ENCODE peak calls at places on chromosomes 4 and X, in six cellular contexts. W, Q, G, C, L and V are unnamed samples.

GRCh38 chr4:140116442-140117104 is 37.4 kb downstream of the MAML3 start:
- DNase-seq in L (no peak), C (peak; percentile 41), W (no peak), Q (no peak), G (no peak), V (no peak)

GRCh38 chr4:153426207-153426886 is 39.8 kb upstream of the TMEM131L start:
- DNase-seq in W (no peak), G (no peak), L (no peak), Q (no peak), C (no peak), V (no peak)

GRCh38 chrX:7552758-7553157 is 290.2 kb upstream of the VCX start:
- DNase-seq in G (no peak), L (no peak), C (no peak), Q (no peak), W (no peak), V (no peak)

GRCh38 chr4:94582517-94582916 is 130.8 kb downstream of the PDLIM5 start:
- DNase-seq in L (no peak), Q (no peak), C (no peak), G (no peak), W (no peak), V (no peak)

GRCh38 chr4:142840516-142841123 is 5.5 kb downstream of the INPP4B start:
- DNase-seq in Q (no peak), G (no peak), L (no peak), C (peak; percentile 21), W (peak; percentile 3), V (no peak)

GRCh38 chrX:151919610-151920009 is 6.9 kb downstream of the MAGEA4 start:
- DNase-seq in G (no peak), Q (no peak), W (no peak), L (no peak), C (no peak), V (no peak)

GRCh38 chrX:4994855-4995254 is 1233.8 kb downstream of the NLGN4X start:
- DNase-seq in C (no peak), G (no peak), W (no peak), Q (no peak), L (no peak), V (no peak)

GRCh38 chr4:40723728-40724127 is 26.0 kb upstream of the NSUN7 start:
- DNase-seq in Q (no peak), C (no peak), G (no peak), W (no peak), L (no peak), V (no peak)

GRCh38 chr4:82718067-82718935 is 80.3 kb downstream of the SCD5 start:
- DNase-seq in L (no peak), Q (no peak), G (no peak), W (peak; percentile 9), C (no peak), V (no peak)

GRCh38 chrX:116239944-116240391 is 69.4 kb downstream of the AGTR2 start:
- DNase-seq in C (no peak), L (no peak), Q (no peak), G (no peak), W (no peak), V (no peak)

GRCh38 chr4:39814403-39815185 is 116.7 kb downstream of the UBE2K start:
- DNase-seq in W (peak; percentile 43), C (peak; percentile 24), L (no peak), G (no peak), Q (peak; percentile 28), V (no peak)

GRCh38 chrX:134480061-134480460 is 20.1 kb downstream of the HPRT1 start:
- DNase-seq in G (no peak), W (no peak), C (no peak), Q (no peak), L (no peak), V (no peak)

GRCh38 chrX:68717663-68718442 is 70.4 kb downstream of the STARD8 start:
- DNase-seq in W (no peak), C (no peak), L (no peak), G (no peak), Q (no peak), V (no peak)

GRCh38 chr4:118774321-118774720 is 61.6 kb downstream of the SEC24D start:
- DNase-seq in W (no peak), C (no peak), Q (no peak), G (no peak), L (no peak), V (no peak)

GRCh38 chr4:174423257-174423944 is 98.9 kb downstream of the HPGD start:
- DNase-seq in G (no peak), C (no peak), Q (peak; percentile 54), L (no peak), W (no peak), V (peak; percentile 75)

GRCh38 chr4:177308842-177309524 is 691 bp upstream of the NEIL3 start:
- DNase-seq in W (no peak), Q (no peak), G (no peak), C (no peak), L (no peak), V (no peak)

GRCh38 chr4:20251061-20251795 is 477 bp upstream of the SLIT2 start:
- DNase-seq in G (no peak), Q (no peak), L (no peak), C (no peak), W (no peak), V (peak; percentile 7)

GRCh38 chr4:98314791-98315565 is 53.8 kb downstream of the RAP1GDS1 start:
- DNase-seq in Q (no peak), C (no peak), G (no peak), L (no peak), W (no peak), V (no peak)

GRCh38 chrX:141405486-141405877 is 163.2 kb upstream of the SPANXC start:
- DNase-seq in G (no peak), C (no peak), W (no peak), L (no peak), Q (peak; percentile 70), V (no peak)

GRCh38 chr4:173243321-173243720 is 74.7 kb downstream of the GALNT7 start:
- DNase-seq in Q (peak; percentile 9), G (no peak), L (no peak), C (no peak), W (no peak), V (no peak)

DNA sequence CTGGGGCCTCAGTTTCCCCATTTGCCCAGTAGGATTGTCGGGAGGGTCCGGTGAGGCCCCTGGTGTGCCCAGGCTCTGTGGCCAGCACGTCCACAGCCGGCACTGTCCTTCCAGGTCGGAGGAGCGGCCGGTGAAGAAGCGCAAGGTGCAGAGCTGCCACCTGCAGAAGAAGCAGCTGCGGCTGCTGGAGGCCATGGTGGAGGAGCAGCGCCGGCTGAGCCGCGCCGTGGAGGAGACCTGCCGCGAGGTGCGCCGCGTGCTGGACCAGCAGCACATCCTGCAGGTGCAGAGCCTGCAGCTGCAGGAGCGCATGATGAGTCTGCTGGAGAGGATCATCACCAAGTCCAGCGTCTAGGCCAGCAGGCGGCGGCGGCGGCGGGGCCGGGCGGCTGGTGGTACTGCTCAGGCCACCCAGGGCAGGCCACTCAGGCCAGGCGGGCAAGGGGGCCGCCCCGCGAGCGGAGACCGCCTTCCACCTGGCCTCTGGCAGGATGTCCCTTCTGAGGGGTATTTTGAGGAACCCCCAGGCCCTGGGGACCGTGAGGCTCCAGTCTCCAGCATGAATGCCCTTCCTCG is 6.7 kb downstream of the MSANTD1 start:
- DNase-seq in C (no peak), L (no peak), Q (no peak), W (no peak), G (no peak), V (no peak)
- TF ChIP-seq CHD2 in C (no peak), L (no peak), Q (no peak), W (no peak), G (no peak), V (no peak)

DNA sequence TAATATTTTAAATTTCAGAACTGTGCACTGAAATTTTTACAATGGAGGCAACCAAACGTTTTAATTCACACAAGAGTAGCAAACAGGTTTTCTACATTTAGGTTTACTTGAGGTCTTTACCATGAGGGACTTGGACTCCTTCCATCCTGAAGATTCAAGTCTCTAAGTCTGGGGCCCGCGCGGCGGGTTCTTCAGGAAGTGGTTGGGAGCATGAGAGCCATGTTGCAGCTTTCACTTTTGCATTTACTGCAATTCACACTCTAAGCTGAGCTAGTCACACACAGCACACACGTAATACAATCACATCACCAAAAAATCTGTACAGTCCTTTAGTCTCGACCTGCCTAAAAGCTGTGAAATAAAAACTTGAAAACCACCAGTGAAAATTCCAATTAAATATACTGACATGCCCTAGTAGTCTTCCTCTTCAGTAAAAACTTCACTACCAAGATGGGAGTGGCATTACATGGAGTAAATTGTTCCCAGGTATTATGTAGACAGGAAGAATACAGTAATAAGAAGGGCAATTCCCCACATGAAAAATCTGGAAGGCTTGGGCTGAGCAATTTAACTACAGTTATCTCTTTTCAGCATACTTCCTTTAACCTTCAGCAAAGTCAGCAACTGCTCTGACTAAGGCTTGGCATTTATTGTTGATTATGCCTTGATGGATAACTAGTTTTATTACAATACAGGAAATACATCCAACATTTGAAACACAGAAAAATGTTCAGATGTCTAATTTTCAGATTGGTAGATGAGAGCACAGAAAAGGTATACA is 571.1 kb upstream of the DIPK2B start:
- DNase-seq in W (no peak), G (no peak), Q (no peak), L (no peak), C (no peak), V (no peak)
- TF ChIP-seq CHD2 in W (no peak), G (no peak), Q (no peak), L (no peak), C (no peak), V (no peak)

DNA sequence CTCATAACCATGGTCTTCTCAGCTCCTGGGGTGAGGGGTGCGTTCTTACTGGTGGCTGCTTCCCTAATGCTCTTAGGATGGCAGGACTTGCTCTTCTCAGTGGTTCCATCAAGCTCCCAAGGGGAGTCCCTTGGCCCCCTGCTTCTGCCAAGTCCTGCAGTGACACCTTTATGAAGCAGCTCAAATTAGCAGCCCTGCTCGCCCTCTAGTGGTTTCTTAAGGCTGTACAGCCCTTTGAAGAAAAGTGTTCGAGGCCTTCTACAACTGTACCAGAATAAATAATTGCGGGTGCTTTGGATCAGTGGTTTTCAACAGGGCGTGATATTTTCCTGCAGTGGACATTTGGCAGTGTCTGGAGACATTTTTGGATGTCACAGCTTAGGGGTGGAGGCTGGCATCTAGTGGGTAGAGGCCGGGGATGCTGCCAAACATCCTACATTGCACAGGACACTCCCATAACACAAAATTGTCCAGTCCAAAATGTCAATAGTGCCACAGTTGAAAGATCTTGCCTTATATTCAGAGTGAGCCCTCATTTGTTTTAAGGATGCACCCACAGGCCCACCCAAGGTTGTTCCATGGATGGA is 204.7 kb upstream of the S100G start:
- DNase-seq in Q (peak; percentile 15), L (no peak), G (no peak), W (peak; percentile 1), C (peak; percentile 41), V (peak; percentile 45)
- TF ChIP-seq CHD2 in Q (no peak), L (no peak), G (no peak), W (no peak), C (no peak), V (no peak)

DNA sequence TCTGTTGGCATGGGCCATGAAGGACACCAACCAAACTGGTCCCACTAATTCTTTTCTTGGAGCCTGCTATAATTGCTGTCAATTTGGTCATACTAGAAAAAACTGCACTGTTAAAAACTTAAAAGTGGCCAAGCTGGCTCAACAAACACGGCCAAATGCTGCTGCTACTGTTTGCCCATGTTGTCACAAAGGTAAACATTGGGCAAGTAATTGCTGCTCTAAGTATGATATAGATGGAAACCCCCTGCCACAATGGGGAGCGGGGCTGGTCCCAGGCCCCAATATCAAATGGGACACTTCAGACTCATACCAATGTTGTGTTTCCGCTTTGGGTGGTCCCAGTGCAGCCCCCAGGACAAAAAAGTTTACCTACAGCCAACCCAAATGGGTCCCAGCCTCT is 52.1 kb downstream of the SPIN3 start:
- DNase-seq in C (no peak), L (no peak), W (no peak), Q (no peak), G (no peak), V (no peak)
- TF ChIP-seq CHD2 in C (no peak), L (no peak), W (no peak), Q (no peak), G (no peak), V (no peak)